ENCODE peak calls at places on chromosomes 11 and 22, in four cellular contexts. One of them, this sample, is unnamed.

GRCh38 chr11:131146817-131147490 is 223.5 kb upstream of the NTM start:
- DNase-seq in IMR-90: peak
- DNase-seq in fibroblast of lung: no peak
- DNase-seq in AG09319: no peak
- DNase-seq in this sample: no peak

GRCh38 chr11:126392638-126393023 is 37.1 kb downstream of the ST3GAL4 start:
- DNase-seq in AG09319: no peak
- DNase-seq in fibroblast of lung: no peak
- DNase-seq in IMR-90: no peak
- DNase-seq in this sample: no peak

GRCh38 chr11:75554258-75555022 is 7.6 kb upstream of the SERPINH1 start:
- DNase-seq in fibroblast of lung: peak
- DNase-seq in IMR-90: peak
- DNase-seq in AG09319: peak
- DNase-seq in this sample: no peak

GRCh38 chr22:44037519-44038370 is 13.6 kb downstream of the PARVB start:
- DNase-seq in IMR-90: peak
- DNase-seq in fibroblast of lung: peak
- DNase-seq in AG09319: peak
- DNase-seq in this sample: no peak

GRCh38 chr22:23688571-23688970 is 2.2 kb upstream of the RGL4 start:
- DNase-seq in fibroblast of lung: no peak
- DNase-seq in IMR-90: no peak
- DNase-seq in AG09319: no peak
- DNase-seq in this sample: no peak

GRCh38 chr11:83611616-83612015 is 325.4 kb upstream of the CCDC90B start:
- DNase-seq in AG09319: no peak
- DNase-seq in fibroblast of lung: no peak
- DNase-seq in IMR-90: no peak
- DNase-seq in this sample: no peak

GRCh38 chr22:37045958-37046357 is 5.6 kb upstream of the KCTD17 start:
- DNase-seq in IMR-90: peak
- DNase-seq in fibroblast of lung: peak
- DNase-seq in AG09319: no peak
- DNase-seq in this sample: no peak

GRCh38 chr11:13137778-13138400 is 128.8 kb downstream of the RASSF10 start:
- DNase-seq in IMR-90: peak
- DNase-seq in AG09319: no peak
- DNase-seq in fibroblast of lung: no peak
- DNase-seq in this sample: no peak

GRCh38 chr22:38681784-38682335 is at the start of gene TOMM22:
- DNase-seq in fibroblast of lung: peak
- DNase-seq in AG09319: peak
- DNase-seq in IMR-90: peak
- DNase-seq in this sample: peak

GRCh38 chr11:100684101-100685065 is 2.7 kb upstream of the ARHGAP42 start:
- DNase-seq in IMR-90: no peak
- DNase-seq in fibroblast of lung: no peak
- DNase-seq in AG09319: no peak
- DNase-seq in this sample: no peak

GRCh38 chr11:65992056-65992455 is 9.9 kb downstream of the EIF1AD start:
- DNase-seq in IMR-90: no peak
- DNase-seq in AG09319: no peak
- DNase-seq in fibroblast of lung: no peak
- DNase-seq in this sample: no peak

GRCh38 chr11:74157169-74157568 is 13.6 kb downstream of the C2CD3 start:
- DNase-seq in AG09319: no peak
- DNase-seq in fibroblast of lung: peak
- DNase-seq in IMR-90: peak
- DNase-seq in this sample: no peak

GRCh38 chr11:6602096-6602940 is 1.1 kb downstream of the RRP8 start:
- DNase-seq in fibroblast of lung: no peak
- DNase-seq in IMR-90: no peak
- DNase-seq in AG09319: no peak
- DNase-seq in this sample: no peak

GRCh38 chr11:114142646-114143045 is 83.1 kb downstream of the ZBTB16 start:
- DNase-seq in AG09319: no peak
- DNase-seq in fibroblast of lung: no peak
- DNase-seq in IMR-90: no peak
- DNase-seq in this sample: no peak

GRCh38 chr11:79080506-79080905 is 360.3 kb downstream of the TENM4 start:
- DNase-seq in IMR-90: peak
- DNase-seq in AG09319: no peak
- DNase-seq in fibroblast of lung: peak
- DNase-seq in this sample: no peak

GRCh38 chr11:126733685-126734084 is 266.9 kb downstream of the KIRREL3 start:
- DNase-seq in fibroblast of lung: no peak
- DNase-seq in IMR-90: peak
- DNase-seq in AG09319: no peak
- DNase-seq in this sample: no peak

GRCh38 chr22:18068381-18068988 is 9.3 kb upstream of the PEX26 start:
- DNase-seq in IMR-90: peak
- DNase-seq in AG09319: no peak
- DNase-seq in fibroblast of lung: peak
- DNase-seq in this sample: no peak

GRCh38 chr11:9461760-9462134 is 935 bp downstream of the ZNF143 start:
- DNase-seq in IMR-90: peak
- DNase-seq in fibroblast of lung: peak
- DNase-seq in AG09319: no peak
- DNase-seq in this sample: no peak

GRCh38 chr11:848380-848931 is 5.8 kb downstream of the TSPAN4 start:
- DNase-seq in IMR-90: no peak
- DNase-seq in fibroblast of lung: no peak
- DNase-seq in AG09319: no peak
- DNase-seq in this sample: peak

GRCh38 chr11:35276396-35276795 is 137.4 kb downstream of the CD44 start:
- DNase-seq in AG09319: no peak
- DNase-seq in IMR-90: peak
- DNase-seq in fibroblast of lung: no peak
- DNase-seq in this sample: no peak

GRCh38 chr22:42229455-42230149 is 40.9 kb downstream of the TCF20 start:
- DNase-seq in AG09319: peak
- DNase-seq in IMR-90: peak
- DNase-seq in fibroblast of lung: peak
- DNase-seq in this sample: no peak

GRCh38 chr11:72391638-72392423 is 42.5 kb downstream of the CLPB start:
- DNase-seq in fibroblast of lung: no peak
- DNase-seq in IMR-90: no peak
- DNase-seq in AG09319: no peak
- DNase-seq in this sample: peak

GRCh38 chr22:36369922-36370781 is 17.6 kb downstream of the MYH9 start:
- DNase-seq in IMR-90: peak
- DNase-seq in AG09319: no peak
- DNase-seq in fibroblast of lung: peak
- DNase-seq in this sample: no peak

GRCh38 chr11:35163209-35163608 is 24.2 kb downstream of the CD44 start:
- DNase-seq in IMR-90: no peak
- DNase-seq in fibroblast of lung: no peak
- DNase-seq in AG09319: no peak
- DNase-seq in this sample: no peak

GRCh38 chr11:61297741-61298140 is 2.6 kb upstream of the VWCE start:
- DNase-seq in fibroblast of lung: peak
- DNase-seq in IMR-90: peak
- DNase-seq in AG09319: peak
- DNase-seq in this sample: no peak

GRCh38 chr11:12723410-12724297 is 49.4 kb downstream of the TEAD1 start:
- DNase-seq in IMR-90: peak
- DNase-seq in fibroblast of lung: peak
- DNase-seq in AG09319: no peak
- DNase-seq in this sample: no peak

GRCh38 chr11:6402561-6402981 is 12.3 kb downstream of the SMPD1 start:
- DNase-seq in fibroblast of lung: no peak
- DNase-seq in IMR-90: peak
- DNase-seq in AG09319: no peak
- DNase-seq in this sample: peak

GRCh38 chr11:129324533-129325175 is 51.0 kb upstream of the BARX2 start:
- DNase-seq in IMR-90: no peak
- DNase-seq in fibroblast of lung: peak
- DNase-seq in AG09319: no peak
- DNase-seq in this sample: no peak

GRCh38 chr22:35743466-35743865 is 25.8 kb downstream of the APOL5 start:
- DNase-seq in IMR-90: peak
- DNase-seq in AG09319: no peak
- DNase-seq in fibroblast of lung: peak
- DNase-seq in this sample: no peak

GRCh38 chr11:44711772-44712608 is 14.8 kb upstream of the TSPAN18 start:
- DNase-seq in AG09319: no peak
- DNase-seq in fibroblast of lung: no peak
- DNase-seq in IMR-90: no peak
- DNase-seq in this sample: no peak

GRCh38 chr11:113296016-113296415 is 18.4 kb upstream of the TTC12 start:
- DNase-seq in AG09319: no peak
- DNase-seq in fibroblast of lung: no peak
- DNase-seq in IMR-90: no peak
- DNase-seq in this sample: no peak

GRCh38 chr11:92675303-92675702 is 294.1 kb upstream of the MTNR1B start:
- DNase-seq in AG09319: no peak
- DNase-seq in fibroblast of lung: no peak
- DNase-seq in IMR-90: no peak
- DNase-seq in this sample: no peak

GRCh38 chr11:77231800-77232199 is 69.7 kb downstream of the GDPD4 start:
- DNase-seq in fibroblast of lung: no peak
- DNase-seq in IMR-90: no peak
- DNase-seq in AG09319: no peak
- DNase-seq in this sample: no peak

GRCh38 chr11:12689029-12689755 is 15.0 kb downstream of the TEAD1 start:
- DNase-seq in IMR-90: no peak
- DNase-seq in fibroblast of lung: no peak
- DNase-seq in AG09319: no peak
- DNase-seq in this sample: no peak

GRCh38 chr11:468036-468435 is 18.0 kb downstream of the PTDSS2 start:
- DNase-seq in AG09319: no peak
- DNase-seq in fibroblast of lung: no peak
- DNase-seq in IMR-90: no peak
- DNase-seq in this sample: no peak

GRCh38 chr22:48417143-48418070 is 1410.3 kb downstream of the BRD1 start:
- DNase-seq in IMR-90: no peak
- DNase-seq in fibroblast of lung: no peak
- DNase-seq in AG09319: no peak
- DNase-seq in this sample: no peak

GRCh38 chr22:37492428-37493344 is 6.5 kb upstream of the MFNG start:
- DNase-seq in fibroblast of lung: peak
- DNase-seq in AG09319: peak
- DNase-seq in IMR-90: peak
- DNase-seq in this sample: peak

GRCh38 chr11:64225608-64226506 is at the start of the genes NUDT22 and TRPT1:
- DNase-seq in IMR-90: peak
- DNase-seq in AG09319: no peak
- DNase-seq in fibroblast of lung: peak
- DNase-seq in this sample: peak
- TF ChIP-seq CTCF in IMR-90: peak
- TF ChIP-seq CTCF in AG09319: peak
- TF ChIP-seq CTCF in fibroblast of lung: peak
- TF ChIP-seq CTCF in this sample: peak

DNA sequence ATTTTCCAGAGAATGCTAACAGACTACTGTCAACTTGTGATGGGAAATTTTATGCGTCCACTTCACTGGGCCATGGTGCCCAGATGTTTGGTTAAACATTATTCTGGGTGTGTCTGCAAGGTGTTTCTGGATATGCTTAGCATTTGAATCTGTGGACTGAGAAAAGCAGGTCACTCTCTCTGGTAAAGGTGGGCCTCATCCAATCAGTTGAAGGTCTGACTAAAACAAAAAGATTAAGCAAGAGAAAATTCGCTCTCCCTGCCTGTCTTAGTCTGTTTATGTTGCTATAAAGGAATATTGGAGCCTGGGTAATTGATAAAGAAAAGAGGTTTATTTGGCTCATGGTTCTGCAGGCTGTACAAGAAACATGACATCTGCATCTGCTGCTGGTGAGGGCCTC is 32.1 kb upstream of the CD81 start:
- DNase-seq in IMR-90: no peak
- DNase-seq in AG09319: no peak
- DNase-seq in fibroblast of lung: no peak
- DNase-seq in this sample: no peak
- TF ChIP-seq CTCF in IMR-90: no peak
- TF ChIP-seq CTCF in AG09319: no peak
- TF ChIP-seq CTCF in fibroblast of lung: no peak
- TF ChIP-seq CTCF in this sample: no peak

GRCh38 chr11:111189466-111189865 is 56.1 kb upstream of the POU2AF2 start:
- DNase-seq in IMR-90: peak
- DNase-seq in AG09319: no peak
- DNase-seq in fibroblast of lung: no peak
- DNase-seq in this sample: no peak
- TF ChIP-seq CTCF in IMR-90: no peak
- TF ChIP-seq CTCF in AG09319: no peak
- TF ChIP-seq CTCF in fibroblast of lung: no peak
- TF ChIP-seq CTCF in this sample: no peak

GRCh38 chr22:31492151-31492550 is 2.5 kb upstream of the EIF4ENIF1 start:
- DNase-seq in fibroblast of lung: no peak
- DNase-seq in AG09319: no peak
- DNase-seq in IMR-90: no peak
- DNase-seq in this sample: no peak

GRCh38 chr22:31495343-31495742 is 993 bp upstream of the SFI1 start:
- DNase-seq in AG09319: no peak
- DNase-seq in fibroblast of lung: no peak
- DNase-seq in IMR-90: no peak
- DNase-seq in this sample: no peak

GRCh38 chr22:31496735-31497146 is 405 bp downstream of the SFI1 start:
- DNase-seq in IMR-90: no peak
- DNase-seq in fibroblast of lung: no peak
- DNase-seq in AG09319: no peak
- DNase-seq in this sample: no peak

GRCh38 chr22:31497148-31497938 is 1.0 kb downstream of the SFI1 start:
- DNase-seq in IMR-90: no peak
- DNase-seq in AG09319: no peak
- DNase-seq in fibroblast of lung: no peak
- DNase-seq in this sample: no peak

GRCh38 chr22:31496007-31496734 is at the start of gene SFI1:
- DNase-seq in IMR-90: peak
- DNase-seq in fibroblast of lung: peak
- DNase-seq in AG09319: peak
- DNase-seq in this sample: peak
- TF ChIP-seq CTCF in IMR-90: peak
- TF ChIP-seq CTCF in fibroblast of lung: peak
- TF ChIP-seq CTCF in AG09319: peak
- TF ChIP-seq CTCF in this sample: peak

DNA sequence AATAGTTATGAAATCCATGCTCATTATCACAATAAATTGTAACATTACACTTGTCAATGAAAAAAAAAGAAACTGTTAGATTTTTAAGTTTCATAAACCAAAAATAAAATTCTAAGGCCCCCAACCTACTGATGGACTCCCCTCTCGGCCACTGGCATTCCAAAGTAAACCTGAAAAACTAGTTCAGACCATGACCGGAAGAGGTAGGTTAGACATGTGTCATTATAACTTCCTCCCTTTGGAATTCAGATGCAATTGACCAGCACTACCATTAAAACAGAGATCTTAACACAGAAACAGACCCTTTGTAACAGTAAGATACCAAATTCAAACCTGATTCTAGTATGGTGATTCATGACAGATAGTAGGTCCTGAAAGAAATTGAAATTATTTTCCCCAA is 12.9 kb downstream of the OR10A6 start:
- DNase-seq in fibroblast of lung: no peak
- DNase-seq in IMR-90: no peak
- DNase-seq in AG09319: no peak
- DNase-seq in this sample: no peak
- TF ChIP-seq CTCF in fibroblast of lung: no peak
- TF ChIP-seq CTCF in IMR-90: no peak
- TF ChIP-seq CTCF in AG09319: no peak
- TF ChIP-seq CTCF in this sample: no peak

This sample was measured in GM13977.